ENCODE peak calls at places on chromosomes 2 and 18, in eight cellular contexts. One of them, this sample, is unnamed.

GRCh38 chr2:228180126-228181097 is 1.1 kb downstream of the SPHKAP start:
- DNase-seq in mesenchymal stem cell: no peak
- DNase-seq in endothelial cell of umbilical vein: no peak
- DNase-seq in PC-3: no peak
- DNase-seq in HCT116: no peak
- DNase-seq in SK-N-SH: peak; percentile 7
- DNase-seq in H9: peak; percentile 71
- DNase-seq in GM23248: peak; percentile 20
- DNase-seq in this sample: peak; percentile 4

GRCh38 chr2:54454922-54455583 is 1.1 kb upstream of the SPTBN1 start:
- DNase-seq in HCT116: no peak
- DNase-seq in mesenchymal stem cell: peak; percentile 37
- DNase-seq in GM23248: no peak
- DNase-seq in SK-N-SH: peak; percentile 39
- DNase-seq in endothelial cell of umbilical vein: peak; percentile 35
- DNase-seq in PC-3: peak; percentile 31
- DNase-seq in H9: peak; percentile 38
- DNase-seq in this sample: no peak

GRCh38 chr18:6401687-6402086 is 13.0 kb downstream of the L3MBTL4 start:
- DNase-seq in mesenchymal stem cell: no peak
- DNase-seq in endothelial cell of umbilical vein: no peak
- DNase-seq in SK-N-SH: no peak
- DNase-seq in GM23248: no peak
- DNase-seq in PC-3: no peak
- DNase-seq in H9: peak; percentile 37
- DNase-seq in HCT116: no peak
- DNase-seq in this sample: no peak

GRCh38 chr2:70553584-70554337 is at the start of gene TGFA:
- DNase-seq in H9: peak; percentile 94
- DNase-seq in HCT116: peak; percentile 89
- DNase-seq in PC-3: peak; percentile 95
- DNase-seq in mesenchymal stem cell: peak; percentile 26
- DNase-seq in GM23248: peak; percentile 87
- DNase-seq in endothelial cell of umbilical vein: peak; percentile 38
- DNase-seq in SK-N-SH: peak; percentile 88
- DNase-seq in this sample: peak; percentile 58

GRCh38 chr2:177598321-177598922 is 205.8 kb downstream of the AGPS start:
- DNase-seq in SK-N-SH: peak; percentile 35
- DNase-seq in GM23248: peak; percentile 56
- DNase-seq in mesenchymal stem cell: peak; percentile 13
- DNase-seq in endothelial cell of umbilical vein: peak; percentile 13
- DNase-seq in H9: no peak
- DNase-seq in HCT116: no peak
- DNase-seq in PC-3: no peak
- DNase-seq in this sample: peak; percentile 51

GRCh38 chr2:201246280-201246679 is 14.1 kb upstream of the CASP8 start:
- DNase-seq in PC-3: no peak
- DNase-seq in mesenchymal stem cell: no peak
- DNase-seq in endothelial cell of umbilical vein: no peak
- DNase-seq in GM23248: no peak
- DNase-seq in H9: no peak
- DNase-seq in HCT116: no peak
- DNase-seq in SK-N-SH: no peak
- DNase-seq in this sample: no peak

GRCh38 chr2:98444436-98445166 is at the start of gene INPP4A:
- DNase-seq in HCT116: peak; percentile 21
- DNase-seq in PC-3: peak; percentile 80
- DNase-seq in H9: peak; percentile 86
- DNase-seq in mesenchymal stem cell: peak; percentile 60
- DNase-seq in SK-N-SH: peak; percentile 98
- DNase-seq in GM23248: peak; percentile 83
- DNase-seq in endothelial cell of umbilical vein: peak; percentile 81
- DNase-seq in this sample: peak; percentile 88

GRCh38 chr2:219274392-219274921 is 4.7 kb upstream of the DNAJB2 start:
- DNase-seq in PC-3: peak; percentile 88
- DNase-seq in SK-N-SH: no peak
- DNase-seq in endothelial cell of umbilical vein: no peak
- DNase-seq in mesenchymal stem cell: peak; percentile 87
- DNase-seq in GM23248: peak; percentile 97
- DNase-seq in H9: peak; percentile 70
- DNase-seq in HCT116: peak; percentile 64
- DNase-seq in this sample: peak; percentile 88

GRCh38 chr2:74777161-74777900 is 56.6 kb upstream of the HK2 start:
- DNase-seq in HCT116: no peak
- DNase-seq in endothelial cell of umbilical vein: no peak
- DNase-seq in GM23248: no peak
- DNase-seq in PC-3: no peak
- DNase-seq in SK-N-SH: no peak
- DNase-seq in H9: no peak
- DNase-seq in mesenchymal stem cell: no peak
- DNase-seq in this sample: no peak

GRCh38 chr2:3703741-3704355 is 473 bp downstream of the DCDC2C start:
- DNase-seq in H9: no peak
- DNase-seq in PC-3: no peak
- DNase-seq in HCT116: no peak
- DNase-seq in endothelial cell of umbilical vein: no peak
- DNase-seq in SK-N-SH: peak; percentile 86
- DNase-seq in GM23248: peak; percentile 7
- DNase-seq in mesenchymal stem cell: no peak
- DNase-seq in this sample: no peak

GRCh38 chr18:40868110-40868858 is 1086.8 kb upstream of the PIK3C3 start:
- DNase-seq in PC-3: peak; percentile 77
- DNase-seq in mesenchymal stem cell: peak; percentile 97
- DNase-seq in GM23248: peak; percentile 96
- DNase-seq in HCT116: no peak
- DNase-seq in H9: no peak
- DNase-seq in endothelial cell of umbilical vein: peak; percentile 49
- DNase-seq in SK-N-SH: no peak
- DNase-seq in this sample: peak; percentile 81

GRCh38 chr2:26018184-26018716 is 15.6 kb upstream of the RAB10 start:
- DNase-seq in mesenchymal stem cell: peak; percentile 86
- DNase-seq in GM23248: peak; percentile 96
- DNase-seq in SK-N-SH: peak; percentile 52
- DNase-seq in H9: peak; percentile 79
- DNase-seq in endothelial cell of umbilical vein: peak; percentile 52
- DNase-seq in PC-3: peak; percentile 92
- DNase-seq in HCT116: peak; percentile 74
- DNase-seq in this sample: peak; percentile 82

GRCh38 chr2:52264488-52264887 is 1232.6 kb upstream of the NRXN1 start:
- DNase-seq in H9: peak; percentile 37
- DNase-seq in endothelial cell of umbilical vein: no peak
- DNase-seq in mesenchymal stem cell: no peak
- DNase-seq in GM23248: no peak
- DNase-seq in SK-N-SH: no peak
- DNase-seq in HCT116: no peak
- DNase-seq in PC-3: no peak
- DNase-seq in this sample: no peak

GRCh38 chr18:75129717-75130477 is 79.0 kb downstream of the PTGR3 start:
- DNase-seq in mesenchymal stem cell: no peak
- DNase-seq in PC-3: no peak
- DNase-seq in H9: no peak
- DNase-seq in endothelial cell of umbilical vein: no peak
- DNase-seq in GM23248: no peak
- DNase-seq in SK-N-SH: no peak
- DNase-seq in HCT116: no peak
- DNase-seq in this sample: no peak

GRCh38 chr18:49548266-49548665 is 13.6 kb upstream of the LIPG start:
- DNase-seq in mesenchymal stem cell: peak; percentile 80
- DNase-seq in PC-3: peak; percentile 29
- DNase-seq in GM23248: peak; percentile 48
- DNase-seq in SK-N-SH: no peak
- DNase-seq in H9: no peak
- DNase-seq in HCT116: peak; percentile 22
- DNase-seq in endothelial cell of umbilical vein: no peak
- DNase-seq in this sample: no peak

GRCh38 chr2:228658998-228659397 is 477.5 kb upstream of the SPHKAP start:
- DNase-seq in mesenchymal stem cell: peak; percentile 49
- DNase-seq in GM23248: peak; percentile 90
- DNase-seq in SK-N-SH: no peak
- DNase-seq in endothelial cell of umbilical vein: no peak
- DNase-seq in HCT116: no peak
- DNase-seq in PC-3: peak; percentile 95
- DNase-seq in H9: no peak
- DNase-seq in this sample: peak; percentile 87

GRCh38 chr18:11981633-11982366 is 493 bp downstream of the IMPA2 start:
- DNase-seq in SK-N-SH: no peak
- DNase-seq in PC-3: peak; percentile 46
- DNase-seq in H9: peak; percentile 65
- DNase-seq in GM23248: peak; percentile 52
- DNase-seq in mesenchymal stem cell: peak; percentile 45
- DNase-seq in HCT116: no peak
- DNase-seq in endothelial cell of umbilical vein: peak; percentile 19
- DNase-seq in this sample: peak; percentile 47

GRCh38 chr2:212854116-212854515 is 297.3 kb downstream of the IKZF2 start:
- DNase-seq in PC-3: no peak
- DNase-seq in SK-N-SH: no peak
- DNase-seq in GM23248: no peak
- DNase-seq in HCT116: no peak
- DNase-seq in mesenchymal stem cell: no peak
- DNase-seq in endothelial cell of umbilical vein: no peak
- DNase-seq in H9: no peak
- DNase-seq in this sample: no peak

DNA sequence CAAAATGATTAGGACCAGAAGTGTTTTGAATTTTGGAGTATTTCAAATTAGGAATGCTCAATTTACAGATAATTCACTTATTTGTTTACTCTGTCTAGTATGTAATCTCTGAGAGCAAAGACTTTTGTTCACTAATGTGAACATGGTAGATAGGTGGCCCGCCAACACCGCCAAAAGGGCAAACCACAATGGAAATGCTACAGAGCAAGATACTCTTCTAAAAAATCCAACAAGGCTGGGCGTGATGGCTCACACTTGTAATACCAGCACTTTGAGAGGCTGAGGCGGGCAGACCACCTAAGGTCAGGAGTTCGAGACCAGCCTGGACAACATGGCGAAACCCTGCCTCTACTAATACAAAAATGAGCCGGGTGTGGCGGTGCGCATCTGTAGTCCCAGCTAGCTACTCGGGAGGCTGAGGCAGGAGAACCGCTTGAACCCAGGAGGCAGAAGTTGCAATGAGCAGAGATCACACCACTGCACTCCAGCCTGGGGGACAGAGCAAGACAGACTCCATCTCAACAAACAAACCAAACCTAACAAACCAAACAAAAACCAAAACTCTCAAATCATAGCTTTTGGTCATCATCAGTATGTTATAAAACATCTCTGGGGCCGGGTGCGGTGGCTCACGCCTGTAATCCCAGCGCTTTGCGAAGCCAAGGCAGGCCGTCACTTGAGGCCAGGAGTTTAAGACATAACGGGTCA is 2.4 kb downstream of the CCT4 start:
- DNase-seq in HCT116: no peak
- DNase-seq in SK-N-SH: no peak
- DNase-seq in GM23248: no peak
- DNase-seq in H9: no peak
- DNase-seq in PC-3: no peak
- DNase-seq in endothelial cell of umbilical vein: no peak
- DNase-seq in mesenchymal stem cell: no peak
- DNase-seq in this sample: no peak
- H3K9ac ChIP-seq in HCT116: no peak overlapping the region
- H3K9ac ChIP-seq in SK-N-SH: no peak overlapping the region
- H3K9ac ChIP-seq in GM23248: no peak overlapping the region
- H3K9ac ChIP-seq in H9: no peak overlapping the region
- H3K9ac ChIP-seq in PC-3: no peak overlapping the region
- H3K9ac ChIP-seq in endothelial cell of umbilical vein: no peak overlapping the region
- H3K9ac ChIP-seq in mesenchymal stem cell: no peak overlapping the region
- H3K9ac ChIP-seq in this sample: no peak overlapping the region

GRCh38 chr18:21063011-21063410 is 48.6 kb downstream of the ROCK1 start:
- DNase-seq in H9: no peak
- DNase-seq in mesenchymal stem cell: no peak
- DNase-seq in GM23248: no peak
- DNase-seq in endothelial cell of umbilical vein: no peak
- DNase-seq in PC-3: no peak
- DNase-seq in SK-N-SH: no peak
- DNase-seq in HCT116: no peak
- DNase-seq in this sample: no peak
- H3K9me3 ChIP-seq in H9: no peaks in the 10 kb centered on the region
- H3K9me3 ChIP-seq in mesenchymal stem cell: no peaks in the 10 kb centered on the region
- H3K9me3 ChIP-seq in GM23248: no peaks in the 10 kb centered on the region
- H3K9me3 ChIP-seq in endothelial cell of umbilical vein: no peaks in the 10 kb centered on the region
- H3K9me3 ChIP-seq in PC-3: no peaks in the 10 kb centered on the region
- H3K9me3 ChIP-seq in SK-N-SH: no peaks in the 10 kb centered on the region
- H3K9me3 ChIP-seq in HCT116: no peaks in the 10 kb centered on the region
- H3K9me3 ChIP-seq in this sample: no peaks in the 10 kb centered on the region

DNA sequence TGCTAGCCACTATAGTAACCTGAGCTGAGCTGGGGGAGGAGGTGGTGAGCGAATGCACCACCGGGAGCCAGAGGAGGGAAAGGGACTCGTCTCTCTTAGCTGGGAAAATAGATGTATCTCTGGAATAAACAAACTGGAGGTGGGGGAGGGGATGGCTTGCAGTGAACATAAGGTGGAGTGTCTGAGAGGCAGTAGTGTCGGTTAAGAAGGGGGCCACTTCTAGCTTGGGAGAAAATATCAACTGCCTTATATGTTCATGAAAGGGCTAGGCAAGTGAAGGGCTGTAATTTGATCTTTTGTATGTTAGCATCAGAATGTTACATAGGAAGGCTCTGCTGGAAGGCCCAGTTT is 2.2 kb downstream of the SETBP1 start:
- DNase-seq in endothelial cell of umbilical vein: no peak
- DNase-seq in PC-3: peak; percentile 25
- DNase-seq in HCT116: no peak
- DNase-seq in H9: peak; percentile 68
- DNase-seq in GM23248: no peak
- DNase-seq in mesenchymal stem cell: peak; percentile 33
- DNase-seq in SK-N-SH: no peak
- DNase-seq in this sample: peak; percentile 51
- H3K9ac ChIP-seq in endothelial cell of umbilical vein: no peak overlapping the region
- H3K9ac ChIP-seq in PC-3: no peak overlapping the region
- H3K9ac ChIP-seq in HCT116: no peak overlapping the region
- H3K9ac ChIP-seq in H9: no peak overlapping the region
- H3K9ac ChIP-seq in GM23248: no peak overlapping the region
- H3K9ac ChIP-seq in mesenchymal stem cell: peak overlapping the region; percentile 91
- H3K9ac ChIP-seq in SK-N-SH: no peak overlapping the region
- H3K9ac ChIP-seq in this sample: no peak overlapping the region

GRCh38 chr2:172339431-172340010 is 87.9 kb upstream of the ITGA6 start:
- DNase-seq in HCT116: no peak
- DNase-seq in H9: no peak
- DNase-seq in endothelial cell of umbilical vein: peak; percentile 29
- DNase-seq in PC-3: no peak
- DNase-seq in mesenchymal stem cell: peak; percentile 32
- DNase-seq in GM23248: peak; percentile 38
- DNase-seq in SK-N-SH: no peak
- DNase-seq in this sample: peak; percentile 39
- H3K9me3 ChIP-seq in HCT116: no peaks in the 10 kb centered on the region
- H3K9me3 ChIP-seq in H9: no peaks in the 10 kb centered on the region
- H3K9me3 ChIP-seq in endothelial cell of umbilical vein: no peaks in the 10 kb centered on the region
- H3K9me3 ChIP-seq in PC-3: peaks cover 6% of the 10 kb centered on the region
- H3K9me3 ChIP-seq in mesenchymal stem cell: peaks cover 9% of the 10 kb centered on the region
- H3K9me3 ChIP-seq in GM23248: no peaks in the 10 kb centered on the region
- H3K9me3 ChIP-seq in SK-N-SH: no peaks in the 10 kb centered on the region
- H3K9me3 ChIP-seq in this sample: peaks cover 13% of the 10 kb centered on the region